ENCODE peak calls at places on chromosome 3, in four cellular contexts. A is OCI-LY7; P is CD8-positive, alpha-beta memory T cell; U is foreskin fibroblast. Y is an unnamed sample.

GRCh38 chr3:2921903-2922302 is 188.3 kb downstream of the IL5RA start:
- DNase-seq in A (peak), P (no peak), U (no peak), Y (no peak)

GRCh38 chr3:80767599-80767998 is 993.8 kb downstream of the GBE1 start:
- DNase-seq in A (no peak), P (no peak), U (no peak), Y (no peak)

GRCh38 chr3:4997946-4998345 is 18.7 kb downstream of the BHLHE40 start:
- DNase-seq in A (no peak), P (no peak), U (no peak), Y (no peak)

GRCh38 chr3:190534986-190535385 is 21.1 kb downstream of the IL1RAP start:
- DNase-seq in A (no peak), P (no peak), U (no peak), Y (no peak)

GRCh38 chr3:113143353-113143752 is 68.0 kb upstream of the BOC start:
- DNase-seq in A (no peak), P (no peak), U (no peak), Y (no peak)

GRCh38 chr3:176514297-176514696 is 683.0 kb downstream of the TBL1XR1 start:
- DNase-seq in A (peak), P (no peak), U (peak), Y (peak)

GRCh38 chr3:148372476-148372875 is 325.2 kb upstream of the AGTR1 start:
- DNase-seq in A (no peak), P (no peak), U (no peak), Y (no peak)

GRCh38 chr3:175238848-175239247 is 379.7 kb downstream of the NAALADL2 start:
- DNase-seq in A (no peak), P (no peak), U (no peak), Y (no peak)

GRCh38 chr3:171788546-171789351 is 21.5 kb downstream of the PLD1 start:
- DNase-seq in A (no peak), P (no peak), U (peak), Y (peak)

GRCh38 chr3:131110087-131110486 is 83.4 kb downstream of the NEK11 start:
- DNase-seq in A (no peak), P (no peak), U (peak), Y (peak)

GRCh38 chr3:29281265-29282228 is 676 bp downstream of the RBMS3 start:
- DNase-seq in A (peak), P (no peak), U (peak), Y (no peak)

GRCh38 chr3:12143949-12144504 is 14.7 kb downstream of the TIMP4 start:
- DNase-seq in A (no peak), P (no peak), U (peak), Y (no peak)

GRCh38 chr3:134708025-134708597 is 57.3 kb upstream of the KY start:
- DNase-seq in A (no peak), P (no peak), U (no peak), Y (peak)

GRCh38 chr3:138114431-138114918 is 933 bp downstream of the DZIP1L start:
- DNase-seq in A (no peak), P (no peak), U (peak), Y (no peak)

GRCh38 chr3:129627350-129628168 is 21.1 kb upstream of the PLXND1 start:
- DNase-seq in A (peak), P (peak), U (peak), Y (no peak)

GRCh38 chr3:132545471-132545870 is 51.6 kb upstream of the ACKR4 start:
- DNase-seq in A (no peak), P (no peak), U (no peak), Y (no peak)

GRCh38 chr3:109050591-109051167 is 67.3 kb downstream of the MORC1 start:
- DNase-seq in A (peak), P (no peak), U (no peak), Y (no peak)

GRCh38 chr3:111932962-111933361 is 45.9 kb upstream of the ABHD10 start:
- DNase-seq in A (no peak), P (no peak), U (no peak), Y (no peak)

GRCh38 chr3:40580494-40581091 is 55.8 kb downstream of the ZNF621 start:
- DNase-seq in A (peak), P (peak), U (peak), Y (no peak)

GRCh38 chr3:88000853-88001252 is 58.0 kb downstream of the CGGBP1 start:
- DNase-seq in A (peak), P (no peak), U (no peak), Y (no peak)

DNA sequence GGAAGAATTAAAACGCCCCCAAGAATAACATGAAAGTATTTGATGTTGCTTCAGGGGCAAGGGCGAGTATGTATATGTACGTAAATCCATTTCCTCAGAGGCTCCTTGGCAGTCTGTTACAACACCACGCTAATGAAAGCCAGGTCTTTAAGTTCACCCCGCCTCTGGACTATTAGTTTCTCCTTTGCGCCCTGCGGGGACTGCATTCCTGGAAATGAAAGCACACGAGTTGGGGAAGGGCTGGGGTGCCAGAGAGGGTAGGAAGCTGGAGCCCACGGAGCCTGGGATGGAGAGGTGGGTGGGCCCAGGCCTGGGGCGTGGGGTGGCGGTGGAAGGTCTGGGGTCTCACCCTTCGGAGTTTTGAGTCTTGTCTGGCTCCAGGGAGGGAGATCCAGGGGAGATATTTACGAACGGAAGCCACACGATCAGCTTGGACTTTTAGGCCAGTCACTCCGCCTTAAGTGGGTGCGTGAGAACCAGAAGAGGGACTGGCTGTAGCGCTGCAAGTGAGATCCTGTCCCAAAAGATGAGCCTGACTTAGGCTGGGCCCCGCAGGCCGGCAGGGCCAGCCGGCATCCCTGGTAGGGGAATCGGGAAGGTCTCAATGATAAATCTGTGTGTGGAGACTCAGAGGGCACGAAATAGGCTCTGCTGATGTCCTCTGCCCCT is 1.6 kb upstream of the PLCL2 start:
- DNase-seq in A (no peak), P (no peak), U (no peak), Y (peak)
- H3K4me3 ChIP-seq in A (no peak), P (no peak), U (peak), Y (peak)

DNA sequence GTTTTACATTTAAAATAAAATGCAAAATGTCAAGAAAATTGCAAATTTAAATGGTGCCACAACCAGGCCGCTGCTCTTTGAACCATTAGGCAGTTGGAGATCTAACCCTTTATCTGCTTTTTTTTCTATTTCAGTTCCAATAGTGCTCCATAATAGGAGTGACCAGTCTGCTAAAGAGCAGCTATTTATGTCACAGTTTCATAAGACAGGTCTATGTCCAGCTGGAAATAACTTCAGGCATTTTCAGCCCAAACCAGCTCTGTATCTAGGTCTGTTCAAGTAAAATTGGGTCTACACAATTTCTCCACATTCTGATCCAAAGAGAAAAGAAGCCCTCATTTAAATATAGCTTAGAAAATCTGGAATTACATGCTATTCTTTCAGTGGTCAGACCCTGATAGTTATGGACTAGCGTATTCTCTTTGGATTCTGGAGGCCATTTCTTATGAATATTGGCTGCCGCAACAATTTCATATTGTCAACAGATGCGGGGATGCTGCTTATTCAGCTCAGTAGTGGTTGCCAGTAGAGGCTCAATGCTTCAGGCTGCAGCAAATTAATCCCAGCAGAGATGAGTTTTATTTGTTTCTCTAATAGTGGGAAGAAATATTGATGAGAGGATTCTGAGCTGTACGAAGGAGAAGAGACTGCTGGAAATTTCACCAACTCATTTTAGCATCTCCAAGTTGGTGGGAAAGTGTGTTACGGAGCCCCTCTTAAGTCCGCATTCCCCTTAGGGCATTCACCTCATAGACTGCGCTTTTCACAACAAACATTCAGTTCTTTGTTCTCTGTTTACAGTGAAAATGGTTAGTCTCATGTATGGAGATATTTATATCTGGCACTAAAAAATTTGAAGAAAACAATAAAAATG is 887.0 kb downstream of the ROBO1 start:
- DNase-seq in A (no peak), P (no peak), U (no peak), Y (no peak)
- H3K4me3 ChIP-seq in A (no peak), P (no peak), U (no peak), Y (no peak)

DNA sequence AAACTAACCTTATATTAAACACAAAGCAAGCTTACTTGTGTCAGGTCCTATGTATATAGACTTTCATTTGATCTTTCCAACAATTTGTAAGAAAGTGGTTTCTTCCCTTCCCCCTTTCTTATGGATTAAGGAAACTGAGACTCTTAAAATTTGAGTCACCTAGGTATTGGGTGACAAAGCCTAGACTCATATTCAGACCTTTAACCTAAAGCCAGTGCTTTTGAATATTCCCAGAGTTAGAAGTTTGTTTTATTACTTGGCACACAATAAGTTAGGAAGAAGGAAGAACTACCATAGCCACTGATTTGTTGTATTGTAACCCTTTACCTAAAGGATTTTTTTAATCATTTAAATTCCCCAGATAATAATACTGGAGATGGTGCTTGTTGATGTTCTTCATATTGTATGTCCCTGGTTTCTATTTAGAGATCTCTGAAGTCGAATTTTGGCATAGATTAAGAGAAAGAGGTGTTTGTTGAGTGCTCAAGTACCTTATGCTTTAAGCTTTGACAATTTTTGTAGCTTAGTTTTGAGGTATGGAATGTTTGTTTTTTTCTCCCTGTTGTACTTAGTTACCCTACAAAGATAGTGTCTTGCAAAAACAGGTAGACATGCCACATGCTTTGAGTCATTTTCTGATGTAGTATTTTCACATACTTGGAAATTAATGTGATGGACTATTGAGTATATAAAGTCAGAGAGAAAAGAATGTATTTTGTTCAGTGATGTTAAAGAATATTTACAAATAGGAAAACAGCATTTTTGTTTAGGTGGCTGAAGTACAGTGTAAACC is 11.2 kb downstream of the TSC22D2 start:
- DNase-seq in A (no peak), P (no peak), U (no peak), Y (no peak)
- H3K4me3 ChIP-seq in A (no peak), P (no peak), U (no peak), Y (no peak)

GRCh38 chr3:66473181-66473580 is 27.6 kb downstream of the LRIG1 start:
- DNase-seq in A (no peak), P (no peak), U (no peak), Y (no peak)

GRCh38 chr3:66472313-66473134 is 28.3 kb downstream of the LRIG1 start:
- DNase-seq in A (no peak), P (no peak), U (peak), Y (no peak)

GRCh38 chr3:66475386-66476020 is 25.3 kb downstream of the LRIG1 start:
- DNase-seq in A (no peak), P (no peak), U (no peak), Y (no peak)

GRCh38 chr3:66470956-66471686 is 29.7 kb downstream of the LRIG1 start:
- DNase-seq in A (no peak), P (no peak), U (no peak), Y (no peak)

DNA sequence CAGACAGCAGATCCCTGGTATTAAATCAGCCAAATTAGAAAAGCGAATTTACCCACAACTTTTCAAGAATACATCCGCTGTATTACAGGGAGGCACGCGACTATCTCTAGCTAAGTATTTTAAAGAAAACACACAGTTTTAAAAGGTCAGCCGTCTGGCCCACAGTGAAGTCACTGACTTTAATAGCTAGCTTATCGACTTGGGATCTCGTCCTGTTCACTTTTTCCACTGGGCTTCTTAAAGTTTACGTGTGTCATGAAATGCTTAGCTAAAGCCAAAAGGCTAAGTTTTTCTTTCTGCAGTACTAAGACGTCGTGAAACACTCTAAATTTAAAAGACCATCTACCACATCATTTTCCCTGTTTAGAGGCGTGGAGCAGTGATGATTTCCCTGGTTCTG is 27.2 kb downstream of the LRIG1 start:
- DNase-seq in A (no peak), P (no peak), U (peak), Y (peak)
- H3K4me3 ChIP-seq in A (peak), P (no peak), U (no peak), Y (no peak)

GRCh38 chr3:105868450-105868744 is 415 bp downstream of the CBLB start:
- DNase-seq in A (no peak), P (no peak), U (no peak), Y (no peak)

GRCh38 chr3:105865867-105866350 is 2.9 kb downstream of the CBLB start:
- DNase-seq in A (no peak), P (no peak), U (no peak), Y (no peak)

GRCh38 chr3:105867690-105868449 is 942 bp downstream of the CBLB start:
- DNase-seq in A (no peak), P (no peak), U (no peak), Y (no peak)

GRCh38 chr3:105865016-105865623 is 3.7 kb downstream of the CBLB start:
- DNase-seq in A (no peak), P (no peak), U (no peak), Y (no peak)

GRCh38 chr3:105866656-105867653 is 1.9 kb downstream of the CBLB start:
- DNase-seq in A (peak), P (peak), U (no peak), Y (no peak)
- H3K4me3 ChIP-seq in A (peak), P (peak), U (peak), Y (peak)

DNA sequence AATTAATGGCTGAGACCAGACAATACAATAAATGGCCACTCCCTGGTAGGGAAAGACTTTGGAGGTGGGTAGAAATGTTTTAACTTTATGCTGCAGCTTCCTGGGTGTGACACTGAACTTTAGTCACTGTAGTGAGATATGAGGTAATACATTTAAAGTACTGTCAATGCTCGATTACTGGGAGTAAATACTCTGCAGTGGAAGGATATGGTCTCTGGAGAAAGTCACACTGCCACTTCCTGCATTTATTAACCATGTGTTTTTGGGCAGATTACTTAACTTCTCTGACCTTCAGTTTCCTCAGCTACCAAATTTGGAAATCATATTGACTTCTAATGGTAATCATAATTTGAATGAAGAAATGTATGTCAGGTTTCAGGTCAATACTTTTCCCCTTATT is 317.1 kb upstream of the TGFBR2 start:
- DNase-seq in A (no peak), P (no peak), U (no peak), Y (no peak)
- H3K4me3 ChIP-seq in A (no peak), P (no peak), U (no peak), Y (no peak)

GRCh38 chr3:157438371-157438735 is 1.7 kb downstream of the PTX3 start:
- DNase-seq in A (no peak), P (no peak), U (no peak), Y (no peak)
- H3K4me3 ChIP-seq in A (no peak), P (no peak), U (peak), Y (peak)

GRCh38 chr3:11002456-11002855 is 9.9 kb downstream of the SLC6A1 start:
- DNase-seq in A (no peak), P (no peak), U (no peak), Y (no peak)
- H3K4me3 ChIP-seq in A (no peak), P (no peak), U (no peak), Y (no peak)

DNA sequence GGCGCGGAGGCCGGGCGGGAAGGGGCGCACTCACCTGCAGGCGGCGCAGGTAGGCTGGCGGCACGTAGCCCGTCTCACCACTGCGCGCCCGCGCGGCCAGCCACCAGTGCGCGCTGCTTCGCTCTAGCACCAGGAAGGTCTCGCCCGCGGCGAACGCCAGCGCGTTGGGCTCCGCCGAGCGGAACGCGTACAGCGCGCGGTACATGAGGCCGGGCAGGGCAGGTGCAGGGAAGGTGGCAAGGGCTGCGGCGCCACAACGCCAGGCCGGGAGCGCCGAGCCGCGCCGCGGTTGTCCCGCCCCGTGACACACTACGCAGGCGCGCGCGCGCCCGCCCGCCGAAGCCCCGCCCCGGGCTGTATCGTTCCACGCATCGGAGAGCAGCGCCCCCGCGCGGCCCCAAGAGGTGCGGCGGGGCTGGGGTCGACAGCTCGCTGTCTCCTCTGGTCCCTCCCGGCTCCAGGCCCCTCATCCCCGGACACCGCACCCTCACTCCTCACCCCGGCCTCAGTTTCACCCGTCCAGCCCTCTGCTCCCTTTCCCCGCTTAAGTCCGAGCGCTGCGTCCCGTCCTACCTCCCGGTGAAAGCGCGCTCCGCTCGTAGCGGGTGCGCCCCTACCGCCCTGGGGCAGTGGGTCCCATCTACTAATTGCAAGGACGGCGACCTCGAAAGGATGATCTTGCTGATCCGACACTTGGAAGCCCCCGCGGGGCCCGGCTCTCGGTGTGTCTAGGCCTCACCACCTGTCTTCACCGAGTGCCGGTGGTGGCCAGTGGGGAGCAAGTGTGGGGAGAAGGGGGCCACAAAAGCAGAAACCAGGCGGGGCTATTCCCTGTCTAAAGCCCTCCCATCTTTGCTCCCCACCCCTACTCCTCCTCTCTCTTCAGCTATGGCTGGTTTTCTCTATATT is at the start of gene NCKIPSD:
- DNase-seq in A (peak), P (peak), U (peak), Y (no peak)
- H3K4me3 ChIP-seq in A (peak), P (peak), U (peak), Y (peak)